ENCODE peak calls at places on chromosomes 7 and 10, in eight cellular contexts. Q, E, F, Z, W, U, O and Y are unnamed samples.

GRCh38 chr7:104231054-104232046 is 23.5 kb upstream of the ORC5 start:
- DNase-seq in O (peak; percentile 26), Q (no peak), Z (no peak), U (peak; percentile 39), W (peak; percentile 43), E (peak; percentile 80), F (peak; percentile 30), Y (peak; percentile 46)

GRCh38 chr7:67937717-67938191 is 941.1 kb downstream of the TYW1 start:
- DNase-seq in W (no peak), E (peak; percentile 85), O (no peak), U (no peak), F (no peak), Q (no peak), Z (peak; percentile 38), Y (peak; percentile 65)

GRCh38 chr7:26090927-26091519 is 61.0 kb upstream of the NFE2L3 start:
- DNase-seq in Q (no peak), U (no peak), E (peak; percentile 73), O (no peak), F (peak; percentile 26), Z (no peak), W (no peak), Y (peak; percentile 68)

GRCh38 chr10:88073676-88074075 is 210.3 kb downstream of the PTEN start:
- DNase-seq in Z (no peak), U (no peak), E (no peak), O (no peak), F (no peak), W (no peak), Q (no peak), Y (no peak)

GRCh38 chr10:11150255-11150731 is 132.6 kb downstream of the CELF2 start:
- DNase-seq in Q (no peak), E (no peak), W (no peak), Z (no peak), U (no peak), O (no peak), F (no peak), Y (no peak)

GRCh38 chr7:142796501-142797341 is 26.0 kb downstream of the PRSS2 start:
- DNase-seq in U (no peak), O (no peak), Z (no peak), E (peak; percentile 24), F (no peak), W (no peak), Q (peak; percentile 84), Y (no peak)

GRCh38 chr7:2104107-2104710 is 128.5 kb downstream of the MAD1L1 start:
- DNase-seq in Q (peak; percentile 91), Z (peak; percentile 84), O (no peak), W (peak; percentile 86), U (peak; percentile 94), F (peak; percentile 76), E (peak; percentile 96), Y (peak; percentile 34)

GRCh38 chr10:112052176-112052575 is 131.4 kb downstream of the GPAM start:
- DNase-seq in Q (no peak), E (no peak), Z (no peak), F (no peak), U (no peak), W (no peak), O (no peak), Y (no peak)

GRCh38 chr10:46520941-46521340 is 35.5 kb downstream of the GPRIN2 start:
- DNase-seq in F (no peak), O (no peak), W (peak; percentile 52), U (peak; percentile 52), E (peak; percentile 56), Z (no peak), Q (peak; percentile 70), Y (peak; percentile 61)

GRCh38 chr7:143958781-143959180 is 4.1 kb downstream of the OR2F1 start:
- DNase-seq in Z (no peak), Q (no peak), F (no peak), U (no peak), E (no peak), O (no peak), W (no peak), Y (no peak)

GRCh38 chr7:76408121-76408560 is 1.4 kb downstream of the SSC4D start:
- DNase-seq in Z (no peak), F (no peak), O (no peak), E (no peak), Q (no peak), W (no peak), U (no peak), Y (no peak)

GRCh38 chr7:49875336-49875735 is 101.9 kb downstream of the VWC2 start:
- DNase-seq in E (no peak), W (no peak), F (no peak), Z (no peak), O (no peak), U (no peak), Q (no peak), Y (no peak)

GRCh38 chr7:116317907-116318306 is 107.6 kb downstream of the TES start:
- DNase-seq in E (no peak), F (no peak), W (no peak), Z (no peak), O (no peak), U (peak; percentile 9), Q (no peak), Y (no peak)

GRCh38 chr7:86469680-86470295 is 173.9 kb upstream of the GRM3 start:
- DNase-seq in W (peak; percentile 43), Z (peak; percentile 66), O (peak; percentile 35), Q (no peak), F (no peak), E (peak; percentile 82), U (peak; percentile 35), Y (peak; percentile 76)

GRCh38 chr7:149789101-149789500 is 15.7 kb upstream of the ZNF467 start:
- DNase-seq in E (no peak), Q (no peak), U (peak; percentile 23), F (no peak), Z (no peak), W (no peak), O (peak; percentile 14), Y (no peak)

GRCh38 chr10:24237801-24238390 is 29.0 kb downstream of the KIAA1217 start:
- DNase-seq in Q (no peak), W (no peak), U (no peak), F (no peak), O (no peak), E (no peak), Z (no peak), Y (no peak)

GRCh38 chr7:75817112-75817511 is 3.5 kb upstream of the CCL24 start:
- DNase-seq in F (no peak), Z (no peak), E (no peak), W (no peak), O (no peak), Q (no peak), U (no peak), Y (no peak)

GRCh38 chr7:824664-825063 is 7.6 kb upstream of the SUN1 start:
- DNase-seq in E (peak; percentile 41), U (no peak), Z (no peak), Q (peak; percentile 33), O (no peak), F (no peak), W (peak; percentile 37), Y (no peak)

GRCh38 chr7:20164420-20165145 is 52.6 kb downstream of the MACC1 start:
- DNase-seq in F (no peak), Q (no peak), U (no peak), E (peak; percentile 76), Z (no peak), W (no peak), O (no peak), Y (no peak)

GRCh38 chr10:19310121-19310520 is 261.5 kb downstream of the MALRD1 start:
- DNase-seq in Q (no peak), O (no peak), Z (no peak), W (no peak), F (no peak), U (no peak), E (no peak), Y (peak; percentile 30)

GRCh38 chr7:27680610-27681009 is 17.9 kb upstream of the HIBADH start:
- DNase-seq in Z (no peak), U (no peak), W (no peak), Q (no peak), F (no peak), O (no peak), E (no peak), Y (no peak)

GRCh38 chr7:42095791-42096190 is 141.2 kb downstream of the GLI3 start:
- DNase-seq in Q (no peak), O (no peak), F (no peak), W (no peak), U (no peak), E (no peak), Z (no peak), Y (no peak)
- H3K27me3 ChIP-seq in Q (no peaks in the 10 kb centered on the region), O (no peaks in the 10 kb centered on the region), F (no peaks in the 10 kb centered on the region), W (no peaks in the 10 kb centered on the region), U (no peaks in the 10 kb centered on the region), E (no peaks in the 10 kb centered on the region), Z (no peaks in the 10 kb centered on the region), Y (no peaks in the 10 kb centered on the region)

DNA sequence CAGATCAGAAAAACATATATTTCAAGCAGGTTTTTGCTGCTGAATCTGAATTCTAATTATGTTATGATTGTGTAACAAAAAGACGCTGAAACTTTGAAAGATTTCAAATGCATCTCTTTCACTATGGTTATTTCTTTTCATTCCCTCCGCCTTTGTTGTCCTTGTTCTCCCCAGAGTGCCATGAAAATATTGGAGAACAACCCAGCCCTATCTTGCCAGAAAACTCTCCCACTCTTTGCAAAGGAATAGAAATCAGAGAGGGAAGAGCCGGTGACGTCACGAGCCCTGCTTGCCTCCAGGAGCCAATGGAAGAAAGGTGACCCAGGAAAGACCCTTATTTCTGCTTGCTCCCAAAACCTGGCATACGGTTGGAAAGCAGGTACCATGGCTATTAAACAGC is 3.4 kb downstream of the GFRA1 start:
- DNase-seq in Q (no peak), F (no peak), O (no peak), E (peak; percentile 16), Z (no peak), W (no peak), U (peak; percentile 57), Y (no peak)
- H3K27me3 ChIP-seq in Q (no peaks in the 10 kb centered on the region), F (peaks cover 48% of the 10 kb centered on the region), O (no peaks in the 10 kb centered on the region), E (peaks cover 41% of the 10 kb centered on the region), Z (peaks cover 23% of the 10 kb centered on the region), W (no peaks in the 10 kb centered on the region), U (no peaks in the 10 kb centered on the region), Y (peaks cover 26% of the 10 kb centered on the region)

GRCh38 chr7:151448261-151449252 is 8.6 kb upstream of the CRYGN start:
- DNase-seq in O (peak; percentile 61), U (peak; percentile 81), E (peak; percentile 86), Q (peak; percentile 90), W (peak; percentile 78), Z (peak; percentile 71), F (no peak), Y (peak; percentile 22)
- H3K27me3 ChIP-seq in O (no peaks in the 10 kb centered on the region), U (no peaks in the 10 kb centered on the region), E (no peaks in the 10 kb centered on the region), Q (no peaks in the 10 kb centered on the region), W (no peaks in the 10 kb centered on the region), Z (no peaks in the 10 kb centered on the region), F (peaks cover 4% of the 10 kb centered on the region), Y (peaks cover 3% of the 10 kb centered on the region)

GRCh38 chr10:76459016-76459415 is 1027.6 kb downstream of the LRMDA start:
- DNase-seq in Z (no peak), Q (no peak), W (no peak), O (no peak), E (no peak), U (no peak), F (no peak), Y (no peak)

GRCh38 chr10:76456190-76456589 is 1024.8 kb downstream of the LRMDA start:
- DNase-seq in E (peak; percentile 24), Z (no peak), U (peak; percentile 67), O (no peak), Q (no peak), W (peak; percentile 71), F (no peak), Y (peak; percentile 24)

DNA sequence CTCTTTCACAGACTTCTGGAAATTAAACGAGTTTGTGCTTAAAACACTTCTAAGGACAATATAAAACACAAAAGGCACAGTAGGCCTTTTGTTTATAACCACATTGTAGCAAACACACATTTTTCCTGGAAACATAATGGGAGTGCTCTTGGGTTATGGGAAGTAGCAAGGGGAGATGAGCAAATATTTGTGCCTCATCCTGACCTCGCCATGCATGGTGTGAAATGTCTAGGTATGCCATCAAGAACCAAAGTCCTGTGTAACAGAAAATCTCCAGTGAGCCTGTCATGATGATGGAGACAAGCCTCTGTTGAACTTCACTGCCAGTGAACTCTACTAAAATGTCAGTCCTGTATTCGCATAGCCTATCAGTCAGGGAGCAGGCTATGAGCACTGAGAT is 1029.6 kb downstream of the LRMDA start:
- DNase-seq in F (no peak), Q (no peak), Z (no peak), W (no peak), O (no peak), U (no peak), E (no peak), Y (no peak)
- H3K27me3 ChIP-seq in F (no peaks in the 10 kb centered on the region), Q (no peaks in the 10 kb centered on the region), Z (no peaks in the 10 kb centered on the region), W (no peaks in the 10 kb centered on the region), O (no peaks in the 10 kb centered on the region), U (no peaks in the 10 kb centered on the region), E (no peaks in the 10 kb centered on the region), Y (no peaks in the 10 kb centered on the region)